ENCODE peak calls at places on chromosomes 5 and 9, in ten cellular contexts. One of them, this sample, is unnamed.

GRCh38 chr5:113230711-113231652 is 203.8 kb downstream of the TSSK1B start:
- ATAC-seq in body of pancreas: no peak
- ATAC-seq in omental fat pad: peak
- ATAC-seq in CD8-positive, alpha-beta T cell: no peak
- ATAC-seq in stimulated activated effector memory CD8-positive, alpha-beta T cell treated with anti-CD3 and anti-CD28 coated beads, Interleukin-12 subunit alpha, Interleukin-12 subunit beta, amount 100 ng/mL, for 72 hours: no peak
- ATAC-seq in activated CD8-positive, alpha-beta T cell treated with anti-CD3 and anti-CD28 coated beads for 36 hours: no peak
- ATAC-seq in CD4-positive, alpha-beta T cell: no peak
- ATAC-seq in heart right ventricle: no peak
- ATAC-seq in naive thymus-derived CD4-positive, alpha-beta T cell: no peak
- ATAC-seq in activated naive CD4-positive, alpha-beta T cell treated with anti-CD3 and anti-CD28 coated beads, Interleukin-2, amount 50 U/mL, for 72 hours: no peak
- ATAC-seq in this sample: no peak

GRCh38 chr5:178797101-178797521 is 62.6 kb upstream of the ZNF354B start:
- ATAC-seq in body of pancreas: no peak
- ATAC-seq in omental fat pad: no peak
- ATAC-seq in CD8-positive, alpha-beta T cell: no peak
- ATAC-seq in stimulated activated effector memory CD8-positive, alpha-beta T cell treated with anti-CD3 and anti-CD28 coated beads, Interleukin-12 subunit alpha, Interleukin-12 subunit beta, amount 100 ng/mL, for 72 hours: peak
- ATAC-seq in activated CD8-positive, alpha-beta T cell treated with anti-CD3 and anti-CD28 coated beads for 36 hours: peak
- ATAC-seq in CD4-positive, alpha-beta T cell: no peak
- ATAC-seq in heart right ventricle: no peak
- ATAC-seq in naive thymus-derived CD4-positive, alpha-beta T cell: peak
- ATAC-seq in activated naive CD4-positive, alpha-beta T cell treated with anti-CD3 and anti-CD28 coated beads, Interleukin-2, amount 50 U/mL, for 72 hours: no peak
- ATAC-seq in this sample: no peak

GRCh38 chr5:54013556-54014157 is 296.7 kb downstream of the ARL15 start:
- ATAC-seq in body of pancreas: no peak
- ATAC-seq in omental fat pad: no peak
- ATAC-seq in CD8-positive, alpha-beta T cell: no peak
- ATAC-seq in stimulated activated effector memory CD8-positive, alpha-beta T cell treated with anti-CD3 and anti-CD28 coated beads, Interleukin-12 subunit alpha, Interleukin-12 subunit beta, amount 100 ng/mL, for 72 hours: peak
- ATAC-seq in activated CD8-positive, alpha-beta T cell treated with anti-CD3 and anti-CD28 coated beads for 36 hours: peak
- ATAC-seq in CD4-positive, alpha-beta T cell: no peak
- ATAC-seq in heart right ventricle: no peak
- ATAC-seq in naive thymus-derived CD4-positive, alpha-beta T cell: peak
- ATAC-seq in activated naive CD4-positive, alpha-beta T cell treated with anti-CD3 and anti-CD28 coated beads, Interleukin-2, amount 50 U/mL, for 72 hours: peak
- ATAC-seq in this sample: no peak

GRCh38 chr9:86660146-86660545 is 287.2 kb downstream of the GAS1 start:
- ATAC-seq in body of pancreas: no peak
- ATAC-seq in omental fat pad: no peak
- ATAC-seq in CD8-positive, alpha-beta T cell: no peak
- ATAC-seq in stimulated activated effector memory CD8-positive, alpha-beta T cell treated with anti-CD3 and anti-CD28 coated beads, Interleukin-12 subunit alpha, Interleukin-12 subunit beta, amount 100 ng/mL, for 72 hours: peak
- ATAC-seq in activated CD8-positive, alpha-beta T cell treated with anti-CD3 and anti-CD28 coated beads for 36 hours: no peak
- ATAC-seq in CD4-positive, alpha-beta T cell: no peak
- ATAC-seq in heart right ventricle: no peak
- ATAC-seq in naive thymus-derived CD4-positive, alpha-beta T cell: no peak
- ATAC-seq in activated naive CD4-positive, alpha-beta T cell treated with anti-CD3 and anti-CD28 coated beads, Interleukin-2, amount 50 U/mL, for 72 hours: peak
- ATAC-seq in this sample: peak

GRCh38 chr5:104699438-104699837 is 1136.8 kb upstream of the NUDT12 start:
- ATAC-seq in body of pancreas: no peak
- ATAC-seq in omental fat pad: no peak
- ATAC-seq in CD8-positive, alpha-beta T cell: no peak
- ATAC-seq in stimulated activated effector memory CD8-positive, alpha-beta T cell treated with anti-CD3 and anti-CD28 coated beads, Interleukin-12 subunit alpha, Interleukin-12 subunit beta, amount 100 ng/mL, for 72 hours: no peak
- ATAC-seq in activated CD8-positive, alpha-beta T cell treated with anti-CD3 and anti-CD28 coated beads for 36 hours: no peak
- ATAC-seq in CD4-positive, alpha-beta T cell: no peak
- ATAC-seq in heart right ventricle: no peak
- ATAC-seq in naive thymus-derived CD4-positive, alpha-beta T cell: no peak
- ATAC-seq in activated naive CD4-positive, alpha-beta T cell treated with anti-CD3 and anti-CD28 coated beads, Interleukin-2, amount 50 U/mL, for 72 hours: no peak
- ATAC-seq in this sample: no peak

GRCh38 chr5:142548739-142549275 is 137.1 kb downstream of the FGF1 start:
- ATAC-seq in body of pancreas: peak
- ATAC-seq in omental fat pad: peak
- ATAC-seq in CD8-positive, alpha-beta T cell: peak
- ATAC-seq in stimulated activated effector memory CD8-positive, alpha-beta T cell treated with anti-CD3 and anti-CD28 coated beads, Interleukin-12 subunit alpha, Interleukin-12 subunit beta, amount 100 ng/mL, for 72 hours: peak
- ATAC-seq in activated CD8-positive, alpha-beta T cell treated with anti-CD3 and anti-CD28 coated beads for 36 hours: peak
- ATAC-seq in CD4-positive, alpha-beta T cell: peak
- ATAC-seq in heart right ventricle: peak
- ATAC-seq in naive thymus-derived CD4-positive, alpha-beta T cell: peak
- ATAC-seq in activated naive CD4-positive, alpha-beta T cell treated with anti-CD3 and anti-CD28 coated beads, Interleukin-2, amount 50 U/mL, for 72 hours: peak
- ATAC-seq in this sample: peak

GRCh38 chr5:89948977-89949376 is 460.6 kb downstream of the CETN3 start:
- ATAC-seq in body of pancreas: no peak
- ATAC-seq in omental fat pad: no peak
- ATAC-seq in CD8-positive, alpha-beta T cell: no peak
- ATAC-seq in stimulated activated effector memory CD8-positive, alpha-beta T cell treated with anti-CD3 and anti-CD28 coated beads, Interleukin-12 subunit alpha, Interleukin-12 subunit beta, amount 100 ng/mL, for 72 hours: no peak
- ATAC-seq in activated CD8-positive, alpha-beta T cell treated with anti-CD3 and anti-CD28 coated beads for 36 hours: no peak
- ATAC-seq in CD4-positive, alpha-beta T cell: no peak
- ATAC-seq in heart right ventricle: no peak
- ATAC-seq in naive thymus-derived CD4-positive, alpha-beta T cell: no peak
- ATAC-seq in activated naive CD4-positive, alpha-beta T cell treated with anti-CD3 and anti-CD28 coated beads, Interleukin-2, amount 50 U/mL, for 72 hours: no peak
- ATAC-seq in this sample: no peak

GRCh38 chr5:127586811-127587210 is 62.1 kb upstream of the CTXN3 start:
- ATAC-seq in body of pancreas: no peak
- ATAC-seq in omental fat pad: no peak
- ATAC-seq in CD8-positive, alpha-beta T cell: no peak
- ATAC-seq in stimulated activated effector memory CD8-positive, alpha-beta T cell treated with anti-CD3 and anti-CD28 coated beads, Interleukin-12 subunit alpha, Interleukin-12 subunit beta, amount 100 ng/mL, for 72 hours: peak
- ATAC-seq in activated CD8-positive, alpha-beta T cell treated with anti-CD3 and anti-CD28 coated beads for 36 hours: peak
- ATAC-seq in CD4-positive, alpha-beta T cell: no peak
- ATAC-seq in heart right ventricle: no peak
- ATAC-seq in naive thymus-derived CD4-positive, alpha-beta T cell: no peak
- ATAC-seq in activated naive CD4-positive, alpha-beta T cell treated with anti-CD3 and anti-CD28 coated beads, Interleukin-2, amount 50 U/mL, for 72 hours: no peak
- ATAC-seq in this sample: no peak

GRCh38 chr5:40224421-40224820 is 455.3 kb upstream of the PTGER4 start:
- ATAC-seq in body of pancreas: no peak
- ATAC-seq in omental fat pad: no peak
- ATAC-seq in CD8-positive, alpha-beta T cell: no peak
- ATAC-seq in stimulated activated effector memory CD8-positive, alpha-beta T cell treated with anti-CD3 and anti-CD28 coated beads, Interleukin-12 subunit alpha, Interleukin-12 subunit beta, amount 100 ng/mL, for 72 hours: peak
- ATAC-seq in activated CD8-positive, alpha-beta T cell treated with anti-CD3 and anti-CD28 coated beads for 36 hours: peak
- ATAC-seq in CD4-positive, alpha-beta T cell: no peak
- ATAC-seq in heart right ventricle: no peak
- ATAC-seq in naive thymus-derived CD4-positive, alpha-beta T cell: no peak
- ATAC-seq in activated naive CD4-positive, alpha-beta T cell treated with anti-CD3 and anti-CD28 coated beads, Interleukin-2, amount 50 U/mL, for 72 hours: no peak
- ATAC-seq in this sample: no peak

GRCh38 chr9:9817176-9817575 is 795.6 kb downstream of the PTPRD start:
- ATAC-seq in body of pancreas: no peak
- ATAC-seq in omental fat pad: no peak
- ATAC-seq in CD8-positive, alpha-beta T cell: no peak
- ATAC-seq in stimulated activated effector memory CD8-positive, alpha-beta T cell treated with anti-CD3 and anti-CD28 coated beads, Interleukin-12 subunit alpha, Interleukin-12 subunit beta, amount 100 ng/mL, for 72 hours: no peak
- ATAC-seq in activated CD8-positive, alpha-beta T cell treated with anti-CD3 and anti-CD28 coated beads for 36 hours: no peak
- ATAC-seq in CD4-positive, alpha-beta T cell: no peak
- ATAC-seq in heart right ventricle: no peak
- ATAC-seq in naive thymus-derived CD4-positive, alpha-beta T cell: no peak
- ATAC-seq in activated naive CD4-positive, alpha-beta T cell treated with anti-CD3 and anti-CD28 coated beads, Interleukin-2, amount 50 U/mL, for 72 hours: no peak
- ATAC-seq in this sample: no peak

GRCh38 chr5:23071682-23072081 is 218.5 kb upstream of the CDH12 start:
- ATAC-seq in body of pancreas: no peak
- ATAC-seq in omental fat pad: no peak
- ATAC-seq in CD8-positive, alpha-beta T cell: no peak
- ATAC-seq in stimulated activated effector memory CD8-positive, alpha-beta T cell treated with anti-CD3 and anti-CD28 coated beads, Interleukin-12 subunit alpha, Interleukin-12 subunit beta, amount 100 ng/mL, for 72 hours: no peak
- ATAC-seq in activated CD8-positive, alpha-beta T cell treated with anti-CD3 and anti-CD28 coated beads for 36 hours: no peak
- ATAC-seq in CD4-positive, alpha-beta T cell: no peak
- ATAC-seq in heart right ventricle: no peak
- ATAC-seq in naive thymus-derived CD4-positive, alpha-beta T cell: no peak
- ATAC-seq in activated naive CD4-positive, alpha-beta T cell treated with anti-CD3 and anti-CD28 coated beads, Interleukin-2, amount 50 U/mL, for 72 hours: no peak
- ATAC-seq in this sample: no peak

GRCh38 chr9:131950487-131950886 is 129.2 kb downstream of the MED27 start:
- ATAC-seq in body of pancreas: no peak
- ATAC-seq in omental fat pad: no peak
- ATAC-seq in CD8-positive, alpha-beta T cell: no peak
- ATAC-seq in stimulated activated effector memory CD8-positive, alpha-beta T cell treated with anti-CD3 and anti-CD28 coated beads, Interleukin-12 subunit alpha, Interleukin-12 subunit beta, amount 100 ng/mL, for 72 hours: peak
- ATAC-seq in activated CD8-positive, alpha-beta T cell treated with anti-CD3 and anti-CD28 coated beads for 36 hours: no peak
- ATAC-seq in CD4-positive, alpha-beta T cell: no peak
- ATAC-seq in heart right ventricle: no peak
- ATAC-seq in naive thymus-derived CD4-positive, alpha-beta T cell: no peak
- ATAC-seq in activated naive CD4-positive, alpha-beta T cell treated with anti-CD3 and anti-CD28 coated beads, Interleukin-2, amount 50 U/mL, for 72 hours: no peak
- ATAC-seq in this sample: no peak

GRCh38 chr5:112862085-112862484 is 998 bp downstream of the SRP19 start:
- ATAC-seq in body of pancreas: no peak
- ATAC-seq in omental fat pad: no peak
- ATAC-seq in CD8-positive, alpha-beta T cell: no peak
- ATAC-seq in stimulated activated effector memory CD8-positive, alpha-beta T cell treated with anti-CD3 and anti-CD28 coated beads, Interleukin-12 subunit alpha, Interleukin-12 subunit beta, amount 100 ng/mL, for 72 hours: no peak
- ATAC-seq in activated CD8-positive, alpha-beta T cell treated with anti-CD3 and anti-CD28 coated beads for 36 hours: no peak
- ATAC-seq in CD4-positive, alpha-beta T cell: no peak
- ATAC-seq in heart right ventricle: no peak
- ATAC-seq in naive thymus-derived CD4-positive, alpha-beta T cell: no peak
- ATAC-seq in activated naive CD4-positive, alpha-beta T cell treated with anti-CD3 and anti-CD28 coated beads, Interleukin-2, amount 50 U/mL, for 72 hours: no peak
- ATAC-seq in this sample: peak

GRCh38 chr5:79754865-79755555 is 65.4 kb downstream of the CMYA5 start:
- ATAC-seq in body of pancreas: no peak
- ATAC-seq in omental fat pad: no peak
- ATAC-seq in CD8-positive, alpha-beta T cell: no peak
- ATAC-seq in stimulated activated effector memory CD8-positive, alpha-beta T cell treated with anti-CD3 and anti-CD28 coated beads, Interleukin-12 subunit alpha, Interleukin-12 subunit beta, amount 100 ng/mL, for 72 hours: no peak
- ATAC-seq in activated CD8-positive, alpha-beta T cell treated with anti-CD3 and anti-CD28 coated beads for 36 hours: no peak
- ATAC-seq in CD4-positive, alpha-beta T cell: no peak
- ATAC-seq in heart right ventricle: no peak
- ATAC-seq in naive thymus-derived CD4-positive, alpha-beta T cell: no peak
- ATAC-seq in activated naive CD4-positive, alpha-beta T cell treated with anti-CD3 and anti-CD28 coated beads, Interleukin-2, amount 50 U/mL, for 72 hours: no peak
- ATAC-seq in this sample: no peak

GRCh38 chr5:67901816-67902496 is 313.6 kb upstream of the PIK3R1 start:
- ATAC-seq in body of pancreas: no peak
- ATAC-seq in omental fat pad: no peak
- ATAC-seq in CD8-positive, alpha-beta T cell: no peak
- ATAC-seq in stimulated activated effector memory CD8-positive, alpha-beta T cell treated with anti-CD3 and anti-CD28 coated beads, Interleukin-12 subunit alpha, Interleukin-12 subunit beta, amount 100 ng/mL, for 72 hours: peak
- ATAC-seq in activated CD8-positive, alpha-beta T cell treated with anti-CD3 and anti-CD28 coated beads for 36 hours: no peak
- ATAC-seq in CD4-positive, alpha-beta T cell: no peak
- ATAC-seq in heart right ventricle: no peak
- ATAC-seq in naive thymus-derived CD4-positive, alpha-beta T cell: no peak
- ATAC-seq in activated naive CD4-positive, alpha-beta T cell treated with anti-CD3 and anti-CD28 coated beads, Interleukin-2, amount 50 U/mL, for 72 hours: no peak
- ATAC-seq in this sample: no peak

GRCh38 chr5:31124906-31125305 is 68.6 kb upstream of the CDH6 start:
- ATAC-seq in body of pancreas: no peak
- ATAC-seq in omental fat pad: no peak
- ATAC-seq in CD8-positive, alpha-beta T cell: no peak
- ATAC-seq in stimulated activated effector memory CD8-positive, alpha-beta T cell treated with anti-CD3 and anti-CD28 coated beads, Interleukin-12 subunit alpha, Interleukin-12 subunit beta, amount 100 ng/mL, for 72 hours: no peak
- ATAC-seq in activated CD8-positive, alpha-beta T cell treated with anti-CD3 and anti-CD28 coated beads for 36 hours: no peak
- ATAC-seq in CD4-positive, alpha-beta T cell: no peak
- ATAC-seq in heart right ventricle: no peak
- ATAC-seq in naive thymus-derived CD4-positive, alpha-beta T cell: no peak
- ATAC-seq in activated naive CD4-positive, alpha-beta T cell treated with anti-CD3 and anti-CD28 coated beads, Interleukin-2, amount 50 U/mL, for 72 hours: no peak
- ATAC-seq in this sample: no peak

GRCh38 chr9:129624947-129625346 is 1.0 kb upstream of the NTMT1 start:
- ATAC-seq in body of pancreas: no peak
- ATAC-seq in omental fat pad: no peak
- ATAC-seq in CD8-positive, alpha-beta T cell: peak
- ATAC-seq in stimulated activated effector memory CD8-positive, alpha-beta T cell treated with anti-CD3 and anti-CD28 coated beads, Interleukin-12 subunit alpha, Interleukin-12 subunit beta, amount 100 ng/mL, for 72 hours: peak
- ATAC-seq in activated CD8-positive, alpha-beta T cell treated with anti-CD3 and anti-CD28 coated beads for 36 hours: peak
- ATAC-seq in CD4-positive, alpha-beta T cell: peak
- ATAC-seq in heart right ventricle: no peak
- ATAC-seq in naive thymus-derived CD4-positive, alpha-beta T cell: peak
- ATAC-seq in activated naive CD4-positive, alpha-beta T cell treated with anti-CD3 and anti-CD28 coated beads, Interleukin-2, amount 50 U/mL, for 72 hours: peak
- ATAC-seq in this sample: no peak

GRCh38 chr9:15286288-15286834 is 20.7 kb downstream of the TTC39B start:
- ATAC-seq in body of pancreas: no peak
- ATAC-seq in omental fat pad: no peak
- ATAC-seq in CD8-positive, alpha-beta T cell: no peak
- ATAC-seq in stimulated activated effector memory CD8-positive, alpha-beta T cell treated with anti-CD3 and anti-CD28 coated beads, Interleukin-12 subunit alpha, Interleukin-12 subunit beta, amount 100 ng/mL, for 72 hours: no peak
- ATAC-seq in activated CD8-positive, alpha-beta T cell treated with anti-CD3 and anti-CD28 coated beads for 36 hours: no peak
- ATAC-seq in CD4-positive, alpha-beta T cell: no peak
- ATAC-seq in heart right ventricle: no peak
- ATAC-seq in naive thymus-derived CD4-positive, alpha-beta T cell: no peak
- ATAC-seq in activated naive CD4-positive, alpha-beta T cell treated with anti-CD3 and anti-CD28 coated beads, Interleukin-2, amount 50 U/mL, for 72 hours: no peak
- ATAC-seq in this sample: no peak

GRCh38 chr5:90000351-90000750 is 409.2 kb downstream of the CETN3 start:
- ATAC-seq in body of pancreas: no peak
- ATAC-seq in omental fat pad: no peak
- ATAC-seq in CD8-positive, alpha-beta T cell: no peak
- ATAC-seq in stimulated activated effector memory CD8-positive, alpha-beta T cell treated with anti-CD3 and anti-CD28 coated beads, Interleukin-12 subunit alpha, Interleukin-12 subunit beta, amount 100 ng/mL, for 72 hours: no peak
- ATAC-seq in activated CD8-positive, alpha-beta T cell treated with anti-CD3 and anti-CD28 coated beads for 36 hours: no peak
- ATAC-seq in CD4-positive, alpha-beta T cell: no peak
- ATAC-seq in heart right ventricle: no peak
- ATAC-seq in naive thymus-derived CD4-positive, alpha-beta T cell: no peak
- ATAC-seq in activated naive CD4-positive, alpha-beta T cell treated with anti-CD3 and anti-CD28 coated beads, Interleukin-2, amount 50 U/mL, for 72 hours: no peak
- ATAC-seq in this sample: no peak

GRCh38 chr5:142757564-142757963 is 12.6 kb upstream of the ARHGAP26 start:
- ATAC-seq in body of pancreas: no peak
- ATAC-seq in omental fat pad: no peak
- ATAC-seq in CD8-positive, alpha-beta T cell: no peak
- ATAC-seq in stimulated activated effector memory CD8-positive, alpha-beta T cell treated with anti-CD3 and anti-CD28 coated beads, Interleukin-12 subunit alpha, Interleukin-12 subunit beta, amount 100 ng/mL, for 72 hours: peak
- ATAC-seq in activated CD8-positive, alpha-beta T cell treated with anti-CD3 and anti-CD28 coated beads for 36 hours: peak
- ATAC-seq in CD4-positive, alpha-beta T cell: no peak
- ATAC-seq in heart right ventricle: no peak
- ATAC-seq in naive thymus-derived CD4-positive, alpha-beta T cell: no peak
- ATAC-seq in activated naive CD4-positive, alpha-beta T cell treated with anti-CD3 and anti-CD28 coated beads, Interleukin-2, amount 50 U/mL, for 72 hours: no peak
- ATAC-seq in this sample: no peak

GRCh38 chr5:159252195-159252594 is 10.9 kb upstream of the UBLCP1 start:
- ATAC-seq in body of pancreas: no peak
- ATAC-seq in omental fat pad: no peak
- ATAC-seq in CD8-positive, alpha-beta T cell: no peak
- ATAC-seq in stimulated activated effector memory CD8-positive, alpha-beta T cell treated with anti-CD3 and anti-CD28 coated beads, Interleukin-12 subunit alpha, Interleukin-12 subunit beta, amount 100 ng/mL, for 72 hours: no peak
- ATAC-seq in activated CD8-positive, alpha-beta T cell treated with anti-CD3 and anti-CD28 coated beads for 36 hours: no peak
- ATAC-seq in CD4-positive, alpha-beta T cell: no peak
- ATAC-seq in heart right ventricle: no peak
- ATAC-seq in naive thymus-derived CD4-positive, alpha-beta T cell: no peak
- ATAC-seq in activated naive CD4-positive, alpha-beta T cell treated with anti-CD3 and anti-CD28 coated beads, Interleukin-2, amount 50 U/mL, for 72 hours: no peak
- ATAC-seq in this sample: no peak

GRCh38 chr5:81505672-81506071 is 111.7 kb upstream of the ACOT12 start:
- ATAC-seq in body of pancreas: no peak
- ATAC-seq in omental fat pad: no peak
- ATAC-seq in CD8-positive, alpha-beta T cell: no peak
- ATAC-seq in stimulated activated effector memory CD8-positive, alpha-beta T cell treated with anti-CD3 and anti-CD28 coated beads, Interleukin-12 subunit alpha, Interleukin-12 subunit beta, amount 100 ng/mL, for 72 hours: no peak
- ATAC-seq in activated CD8-positive, alpha-beta T cell treated with anti-CD3 and anti-CD28 coated beads for 36 hours: no peak
- ATAC-seq in CD4-positive, alpha-beta T cell: no peak
- ATAC-seq in heart right ventricle: peak
- ATAC-seq in naive thymus-derived CD4-positive, alpha-beta T cell: no peak
- ATAC-seq in activated naive CD4-positive, alpha-beta T cell treated with anti-CD3 and anti-CD28 coated beads, Interleukin-2, amount 50 U/mL, for 72 hours: no peak
- ATAC-seq in this sample: no peak

GRCh38 chr5:131389869-131390265 is 126.0 kb downstream of the CDC42SE2 start:
- ATAC-seq in body of pancreas: no peak
- ATAC-seq in omental fat pad: no peak
- ATAC-seq in CD8-positive, alpha-beta T cell: no peak
- ATAC-seq in stimulated activated effector memory CD8-positive, alpha-beta T cell treated with anti-CD3 and anti-CD28 coated beads, Interleukin-12 subunit alpha, Interleukin-12 subunit beta, amount 100 ng/mL, for 72 hours: no peak
- ATAC-seq in activated CD8-positive, alpha-beta T cell treated with anti-CD3 and anti-CD28 coated beads for 36 hours: no peak
- ATAC-seq in CD4-positive, alpha-beta T cell: no peak
- ATAC-seq in heart right ventricle: no peak
- ATAC-seq in naive thymus-derived CD4-positive, alpha-beta T cell: no peak
- ATAC-seq in activated naive CD4-positive, alpha-beta T cell treated with anti-CD3 and anti-CD28 coated beads, Interleukin-2, amount 50 U/mL, for 72 hours: no peak
- ATAC-seq in this sample: no peak

GRCh38 chr9:22158275-22158674 is 149.2 kb upstream of the CDKN2B start:
- ATAC-seq in body of pancreas: no peak
- ATAC-seq in omental fat pad: peak
- ATAC-seq in CD8-positive, alpha-beta T cell: no peak
- ATAC-seq in stimulated activated effector memory CD8-positive, alpha-beta T cell treated with anti-CD3 and anti-CD28 coated beads, Interleukin-12 subunit alpha, Interleukin-12 subunit beta, amount 100 ng/mL, for 72 hours: no peak
- ATAC-seq in activated CD8-positive, alpha-beta T cell treated with anti-CD3 and anti-CD28 coated beads for 36 hours: no peak
- ATAC-seq in CD4-positive, alpha-beta T cell: no peak
- ATAC-seq in heart right ventricle: no peak
- ATAC-seq in naive thymus-derived CD4-positive, alpha-beta T cell: no peak
- ATAC-seq in activated naive CD4-positive, alpha-beta T cell treated with anti-CD3 and anti-CD28 coated beads, Interleukin-2, amount 50 U/mL, for 72 hours: no peak
- ATAC-seq in this sample: peak

GRCh38 chr5:12114075-12114474 is 209.8 kb upstream of the CTNND2 start:
- ATAC-seq in body of pancreas: no peak
- ATAC-seq in omental fat pad: no peak
- ATAC-seq in CD8-positive, alpha-beta T cell: no peak
- ATAC-seq in stimulated activated effector memory CD8-positive, alpha-beta T cell treated with anti-CD3 and anti-CD28 coated beads, Interleukin-12 subunit alpha, Interleukin-12 subunit beta, amount 100 ng/mL, for 72 hours: no peak
- ATAC-seq in activated CD8-positive, alpha-beta T cell treated with anti-CD3 and anti-CD28 coated beads for 36 hours: no peak
- ATAC-seq in CD4-positive, alpha-beta T cell: no peak
- ATAC-seq in heart right ventricle: no peak
- ATAC-seq in naive thymus-derived CD4-positive, alpha-beta T cell: no peak
- ATAC-seq in activated naive CD4-positive, alpha-beta T cell treated with anti-CD3 and anti-CD28 coated beads, Interleukin-2, amount 50 U/mL, for 72 hours: no peak
- ATAC-seq in this sample: no peak

GRCh38 chr5:7978991-7979390 is 110.0 kb downstream of the MTRR start:
- ATAC-seq in body of pancreas: no peak
- ATAC-seq in omental fat pad: no peak
- ATAC-seq in CD8-positive, alpha-beta T cell: no peak
- ATAC-seq in stimulated activated effector memory CD8-positive, alpha-beta T cell treated with anti-CD3 and anti-CD28 coated beads, Interleukin-12 subunit alpha, Interleukin-12 subunit beta, amount 100 ng/mL, for 72 hours: no peak
- ATAC-seq in activated CD8-positive, alpha-beta T cell treated with anti-CD3 and anti-CD28 coated beads for 36 hours: no peak
- ATAC-seq in CD4-positive, alpha-beta T cell: no peak
- ATAC-seq in heart right ventricle: peak
- ATAC-seq in naive thymus-derived CD4-positive, alpha-beta T cell: no peak
- ATAC-seq in activated naive CD4-positive, alpha-beta T cell treated with anti-CD3 and anti-CD28 coated beads, Interleukin-2, amount 50 U/mL, for 72 hours: no peak
- ATAC-seq in this sample: no peak

GRCh38 chr9:109108318-109108717 is 11.4 kb downstream of the TMEM245 start:
- ATAC-seq in body of pancreas: no peak
- ATAC-seq in omental fat pad: no peak
- ATAC-seq in CD8-positive, alpha-beta T cell: no peak
- ATAC-seq in stimulated activated effector memory CD8-positive, alpha-beta T cell treated with anti-CD3 and anti-CD28 coated beads, Interleukin-12 subunit alpha, Interleukin-12 subunit beta, amount 100 ng/mL, for 72 hours: no peak
- ATAC-seq in activated CD8-positive, alpha-beta T cell treated with anti-CD3 and anti-CD28 coated beads for 36 hours: no peak
- ATAC-seq in CD4-positive, alpha-beta T cell: no peak
- ATAC-seq in heart right ventricle: peak
- ATAC-seq in naive thymus-derived CD4-positive, alpha-beta T cell: no peak
- ATAC-seq in activated naive CD4-positive, alpha-beta T cell treated with anti-CD3 and anti-CD28 coated beads, Interleukin-2, amount 50 U/mL, for 72 hours: no peak
- ATAC-seq in this sample: peak

GRCh38 chr5:10489810-10490426 is 48.2 kb downstream of the ROPN1L start:
- ATAC-seq in body of pancreas: no peak
- ATAC-seq in omental fat pad: no peak
- ATAC-seq in CD8-positive, alpha-beta T cell: peak
- ATAC-seq in stimulated activated effector memory CD8-positive, alpha-beta T cell treated with anti-CD3 and anti-CD28 coated beads, Interleukin-12 subunit alpha, Interleukin-12 subunit beta, amount 100 ng/mL, for 72 hours: peak
- ATAC-seq in activated CD8-positive, alpha-beta T cell treated with anti-CD3 and anti-CD28 coated beads for 36 hours: peak
- ATAC-seq in CD4-positive, alpha-beta T cell: no peak
- ATAC-seq in heart right ventricle: no peak
- ATAC-seq in naive thymus-derived CD4-positive, alpha-beta T cell: peak
- ATAC-seq in activated naive CD4-positive, alpha-beta T cell treated with anti-CD3 and anti-CD28 coated beads, Interleukin-2, amount 50 U/mL, for 72 hours: peak
- ATAC-seq in this sample: no peak

This sample was measured in SK-N-SH treated with all-trans-retinoic acid at 6 μM for 48 hours.